ENCODE peak calls at places on chromosome 22, in seven cellular contexts. One of them, this sample, is unnamed.
A peak's percentile ranks its signal among the peaks of the same experiment; 100 is the strongest.

GRCh38 chr22:46791201-46791731 is 28.8 kb downstream of the TBC1D22A start:
- DNase-seq in breast epithelium: no peak
- DNase-seq in right lobe of liver: no peak
- DNase-seq in fibroblast of lung: peak; percentile 72
- DNase-seq in K562: peak; percentile 11
- DNase-seq in GM23248: peak; percentile 80
- DNase-seq in tibial artery: peak; percentile 69
- DNase-seq in this sample: peak; percentile 86

GRCh38 chr22:26893034-26893710 is 235.8 kb downstream of the MIAT start:
- DNase-seq in breast epithelium: no peak
- DNase-seq in tibial artery: no peak
- DNase-seq in GM23248: peak; percentile 45
- DNase-seq in K562: no peak
- DNase-seq in right lobe of liver: no peak
- DNase-seq in fibroblast of lung: peak; percentile 48
- DNase-seq in this sample: no peak

GRCh38 chr22:29269230-29269604 is 1.1 kb downstream of the EWSR1 start:
- DNase-seq in K562: no peak
- DNase-seq in tibial artery: peak; percentile 51
- DNase-seq in fibroblast of lung: no peak
- DNase-seq in GM23248: peak; percentile 46
- DNase-seq in right lobe of liver: no peak
- DNase-seq in breast epithelium: no peak
- DNase-seq in this sample: no peak

GRCh38 chr22:45998638-45999378 is 21.8 kb upstream of the WNT7B start:
- DNase-seq in right lobe of liver: no peak
- DNase-seq in tibial artery: no peak
- DNase-seq in fibroblast of lung: no peak
- DNase-seq in K562: no peak
- DNase-seq in GM23248: no peak
- DNase-seq in breast epithelium: no peak
- DNase-seq in this sample: no peak

GRCh38 chr22:46693634-46694422 is 44.2 kb downstream of the CERK start:
- DNase-seq in tibial artery: no peak
- DNase-seq in right lobe of liver: no peak
- DNase-seq in GM23248: no peak
- DNase-seq in K562: no peak
- DNase-seq in breast epithelium: no peak
- DNase-seq in fibroblast of lung: no peak
- DNase-seq in this sample: no peak

GRCh38 chr22:26194313-26194712 is 25.1 kb downstream of the SEZ6L start:
- DNase-seq in tibial artery: no peak
- DNase-seq in fibroblast of lung: no peak
- DNase-seq in right lobe of liver: no peak
- DNase-seq in breast epithelium: no peak
- DNase-seq in K562: no peak
- DNase-seq in GM23248: no peak
- DNase-seq in this sample: no peak

GRCh38 chr22:21657361-21658118 is 8.3 kb upstream of the PPIL2 start:
- DNase-seq in GM23248: peak; percentile 61
- DNase-seq in K562: peak; percentile 100
- DNase-seq in tibial artery: peak; percentile 78
- DNase-seq in breast epithelium: no peak
- DNase-seq in fibroblast of lung: peak; percentile 36
- DNase-seq in right lobe of liver: peak; percentile 83
- DNase-seq in this sample: peak; percentile 88

GRCh38 chr22:37229012-37229804 is 14.9 kb downstream of the RAC2 start:
- DNase-seq in breast epithelium: no peak
- DNase-seq in K562: peak; percentile 38
- DNase-seq in GM23248: peak; percentile 85
- DNase-seq in right lobe of liver: no peak
- DNase-seq in tibial artery: peak; percentile 54
- DNase-seq in fibroblast of lung: peak; percentile 86
- DNase-seq in this sample: peak; percentile 41

GRCh38 chr22:30420401-30421178 is 5.0 kb upstream of the MTFP1 start:
- DNase-seq in fibroblast of lung: peak; percentile 96
- DNase-seq in GM23248: peak; percentile 93
- DNase-seq in tibial artery: no peak
- DNase-seq in breast epithelium: no peak
- DNase-seq in right lobe of liver: no peak
- DNase-seq in K562: peak; percentile 59
- DNase-seq in this sample: no peak

GRCh38 chr22:45696227-45696626 is 24.6 kb downstream of the ATXN10 start:
- DNase-seq in K562: no peak
- DNase-seq in GM23248: no peak
- DNase-seq in tibial artery: no peak
- DNase-seq in fibroblast of lung: no peak
- DNase-seq in breast epithelium: no peak
- DNase-seq in right lobe of liver: no peak
- DNase-seq in this sample: no peak

GRCh38 chr22:50310949-50311444 is 3.6 kb upstream of the PLXNB2 start:
- DNase-seq in breast epithelium: no peak
- DNase-seq in fibroblast of lung: no peak
- DNase-seq in right lobe of liver: peak; percentile 21
- DNase-seq in K562: no peak
- DNase-seq in GM23248: no peak
- DNase-seq in tibial artery: peak; percentile 59
- DNase-seq in this sample: no peak

GRCh38 chr22:33476716-33477115 is 418.5 kb upstream of the SYN3 start:
- DNase-seq in breast epithelium: no peak
- DNase-seq in fibroblast of lung: peak; percentile 43
- DNase-seq in GM23248: peak; percentile 60
- DNase-seq in right lobe of liver: no peak
- DNase-seq in K562: no peak
- DNase-seq in tibial artery: no peak
- DNase-seq in this sample: no peak

GRCh38 chr22:16594026-16594425 is 1.4 kb upstream of the CCT8L2 start:
- DNase-seq in K562: no peak
- DNase-seq in fibroblast of lung: no peak
- DNase-seq in right lobe of liver: no peak
- DNase-seq in GM23248: no peak
- DNase-seq in tibial artery: no peak
- DNase-seq in breast epithelium: no peak
- DNase-seq in this sample: no peak

GRCh38 chr22:44182591-44183588 is 2.2 kb downstream of the PARVG start:
- DNase-seq in K562: no peak
- DNase-seq in breast epithelium: no peak
- DNase-seq in tibial artery: peak; percentile 75
- DNase-seq in right lobe of liver: peak; percentile 68
- DNase-seq in GM23248: no peak
- DNase-seq in fibroblast of lung: no peak
- DNase-seq in this sample: peak; percentile 66

GRCh38 chr22:33578752-33579151 is 341.5 kb downstream of the LARGE1 start:
- DNase-seq in tibial artery: no peak
- DNase-seq in K562: no peak
- DNase-seq in right lobe of liver: no peak
- DNase-seq in fibroblast of lung: no peak
- DNase-seq in GM23248: no peak
- DNase-seq in breast epithelium: no peak
- DNase-seq in this sample: no peak

GRCh38 chr22:30217698-30218565 is 28.6 kb downstream of the LIF start:
- DNase-seq in right lobe of liver: no peak
- DNase-seq in K562: no peak
- DNase-seq in fibroblast of lung: no peak
- DNase-seq in tibial artery: peak; percentile 82
- DNase-seq in GM23248: peak; percentile 59
- DNase-seq in breast epithelium: no peak
- DNase-seq in this sample: no peak

GRCh38 chr22:46695346-46696224 is 42.5 kb downstream of the CERK start:
- DNase-seq in K562: no peak
- DNase-seq in fibroblast of lung: no peak
- DNase-seq in GM23248: no peak
- DNase-seq in tibial artery: no peak
- DNase-seq in right lobe of liver: no peak
- DNase-seq in breast epithelium: no peak
- DNase-seq in this sample: no peak

GRCh38 chr22:22080270-22080669 is 97.7 kb upstream of the TOP3B start:
- DNase-seq in right lobe of liver: no peak
- DNase-seq in GM23248: no peak
- DNase-seq in breast epithelium: no peak
- DNase-seq in K562: no peak
- DNase-seq in fibroblast of lung: no peak
- DNase-seq in tibial artery: no peak
- DNase-seq in this sample: no peak

GRCh38 chr22:38316340-38317236 is 645 bp downstream of the CSNK1E start:
- DNase-seq in tibial artery: peak; percentile 90
- DNase-seq in K562: peak; percentile 51
- DNase-seq in right lobe of liver: peak; percentile 65
- DNase-seq in breast epithelium: peak; percentile 69
- DNase-seq in GM23248: peak; percentile 84
- DNase-seq in fibroblast of lung: peak; percentile 60
- DNase-seq in this sample: peak; percentile 60
- H3K4me1 ChIP-seq in tibial artery: peaks cover 60% of the 10 kb centered on the region
- H3K4me1 ChIP-seq in K562: peaks cover 23% of the 10 kb centered on the region
- H3K4me1 ChIP-seq in right lobe of liver: no peaks in the 10 kb centered on the region
- H3K4me1 ChIP-seq in breast epithelium: no peaks in the 10 kb centered on the region
- H3K4me1 ChIP-seq in GM23248: peaks cover 43% of the 10 kb centered on the region
- H3K4me1 ChIP-seq in fibroblast of lung: peaks cover 32% of the 10 kb centered on the region
- H3K4me1 ChIP-seq in this sample: peaks cover 57% of the 10 kb centered on the region

GRCh38 chr22:17597217-17597616 is 31.3 kb downstream of the ATP6V1E1 start:
- DNase-seq in right lobe of liver: no peak
- DNase-seq in tibial artery: no peak
- DNase-seq in GM23248: peak; percentile 32
- DNase-seq in K562: no peak
- DNase-seq in breast epithelium: no peak
- DNase-seq in fibroblast of lung: peak; percentile 22
- DNase-seq in this sample: no peak
- H3K36me3 ChIP-seq in right lobe of liver: peaks cover 16% of the 10 kb centered on the region
- H3K36me3 ChIP-seq in tibial artery: peaks cover 79% of the 10 kb centered on the region
- H3K36me3 ChIP-seq in GM23248: peaks cover 57% of the 10 kb centered on the region
- H3K36me3 ChIP-seq in K562: peaks cover 84% of the 10 kb centered on the region
- H3K36me3 ChIP-seq in breast epithelium: peaks cover 5% of the 10 kb centered on the region
- H3K36me3 ChIP-seq in fibroblast of lung: peaks cover 23% of the 10 kb centered on the region
- H3K36me3 ChIP-seq in this sample: peaks cover 82% of the 10 kb centered on the region

GRCh38 chr22:39174498-39175120 is 22.1 kb upstream of the CBX7 start:
- DNase-seq in fibroblast of lung: peak; percentile 83
- DNase-seq in GM23248: peak; percentile 79
- DNase-seq in right lobe of liver: peak; percentile 92
- DNase-seq in breast epithelium: peak; percentile 72
- DNase-seq in tibial artery: peak; percentile 79
- DNase-seq in K562: peak; percentile 18
- DNase-seq in this sample: peak; percentile 63
- H3K4me1 ChIP-seq in fibroblast of lung: peaks cover 39% of the 10 kb centered on the region
- H3K4me1 ChIP-seq in GM23248: peaks cover 48% of the 10 kb centered on the region
- H3K4me1 ChIP-seq in right lobe of liver: no peaks in the 10 kb centered on the region
- H3K4me1 ChIP-seq in breast epithelium: peaks cover 28% of the 10 kb centered on the region
- H3K4me1 ChIP-seq in tibial artery: peaks cover 46% of the 10 kb centered on the region
- H3K4me1 ChIP-seq in K562: peaks cover 15% of the 10 kb centered on the region
- H3K4me1 ChIP-seq in this sample: peaks cover 17% of the 10 kb centered on the region

GRCh38 chr22:19503367-19503766 is 20.8 kb downstream of the CLDN5 start:
- DNase-seq in fibroblast of lung: no peak
- DNase-seq in GM23248: no peak
- DNase-seq in tibial artery: peak; percentile 13
- DNase-seq in right lobe of liver: no peak
- DNase-seq in breast epithelium: no peak
- DNase-seq in K562: no peak
- DNase-seq in this sample: no peak
- H3K36me3 ChIP-seq in fibroblast of lung: peaks cover 3% of the 10 kb centered on the region
- H3K36me3 ChIP-seq in GM23248: no peaks in the 10 kb centered on the region
- H3K36me3 ChIP-seq in tibial artery: no peaks in the 10 kb centered on the region
- H3K36me3 ChIP-seq in right lobe of liver: no peaks in the 10 kb centered on the region
- H3K36me3 ChIP-seq in breast epithelium: no peaks in the 10 kb centered on the region
- H3K36me3 ChIP-seq in K562: peaks cover 99% of the 10 kb centered on the region
- H3K36me3 ChIP-seq in this sample: peaks cover 96% of the 10 kb centered on the region

GRCh38 chr22:49214976-49215375 is 612.7 kb downstream of the BRD1 start:
- DNase-seq in fibroblast of lung: no peak
- DNase-seq in breast epithelium: peak; percentile 27
- DNase-seq in K562: no peak
- DNase-seq in GM23248: no peak
- DNase-seq in tibial artery: peak; percentile 51
- DNase-seq in right lobe of liver: peak; percentile 17
- DNase-seq in this sample: no peak

GRCh38 chr22:49216579-49216978 is 611.1 kb downstream of the BRD1 start:
- DNase-seq in GM23248: no peak
- DNase-seq in fibroblast of lung: no peak
- DNase-seq in right lobe of liver: peak; percentile 13
- DNase-seq in breast epithelium: peak; percentile 37
- DNase-seq in tibial artery: peak; percentile 17
- DNase-seq in K562: no peak
- DNase-seq in this sample: no peak

GRCh38 chr22:49213731-49214352 is 613.8 kb downstream of the BRD1 start:
- DNase-seq in GM23248: no peak
- DNase-seq in breast epithelium: peak; percentile 22
- DNase-seq in right lobe of liver: peak; percentile 1
- DNase-seq in K562: no peak
- DNase-seq in fibroblast of lung: no peak
- DNase-seq in tibial artery: no peak
- DNase-seq in this sample: no peak

GRCh38 chr22:49218142-49218541 is 609.5 kb downstream of the BRD1 start:
- DNase-seq in fibroblast of lung: no peak
- DNase-seq in K562: no peak
- DNase-seq in tibial artery: no peak
- DNase-seq in GM23248: no peak
- DNase-seq in right lobe of liver: no peak
- DNase-seq in breast epithelium: peak; percentile 27
- DNase-seq in this sample: no peak

GRCh38 chr22:49215840-49216239 is 611.8 kb downstream of the BRD1 start:
- DNase-seq in right lobe of liver: no peak
- DNase-seq in breast epithelium: peak; percentile 19
- DNase-seq in GM23248: no peak
- DNase-seq in fibroblast of lung: no peak
- DNase-seq in tibial artery: peak; percentile 16
- DNase-seq in K562: no peak
- DNase-seq in this sample: no peak
- H3K4me1 ChIP-seq in right lobe of liver: no peaks in the 10 kb centered on the region
- H3K4me1 ChIP-seq in breast epithelium: no peaks in the 10 kb centered on the region
- H3K4me1 ChIP-seq in GM23248: no peaks in the 10 kb centered on the region
- H3K4me1 ChIP-seq in fibroblast of lung: no peaks in the 10 kb centered on the region
- H3K4me1 ChIP-seq in tibial artery: no peaks in the 10 kb centered on the region
- H3K4me1 ChIP-seq in K562: no peaks in the 10 kb centered on the region
- H3K4me1 ChIP-seq in this sample: no peaks in the 10 kb centered on the region

DNA sequence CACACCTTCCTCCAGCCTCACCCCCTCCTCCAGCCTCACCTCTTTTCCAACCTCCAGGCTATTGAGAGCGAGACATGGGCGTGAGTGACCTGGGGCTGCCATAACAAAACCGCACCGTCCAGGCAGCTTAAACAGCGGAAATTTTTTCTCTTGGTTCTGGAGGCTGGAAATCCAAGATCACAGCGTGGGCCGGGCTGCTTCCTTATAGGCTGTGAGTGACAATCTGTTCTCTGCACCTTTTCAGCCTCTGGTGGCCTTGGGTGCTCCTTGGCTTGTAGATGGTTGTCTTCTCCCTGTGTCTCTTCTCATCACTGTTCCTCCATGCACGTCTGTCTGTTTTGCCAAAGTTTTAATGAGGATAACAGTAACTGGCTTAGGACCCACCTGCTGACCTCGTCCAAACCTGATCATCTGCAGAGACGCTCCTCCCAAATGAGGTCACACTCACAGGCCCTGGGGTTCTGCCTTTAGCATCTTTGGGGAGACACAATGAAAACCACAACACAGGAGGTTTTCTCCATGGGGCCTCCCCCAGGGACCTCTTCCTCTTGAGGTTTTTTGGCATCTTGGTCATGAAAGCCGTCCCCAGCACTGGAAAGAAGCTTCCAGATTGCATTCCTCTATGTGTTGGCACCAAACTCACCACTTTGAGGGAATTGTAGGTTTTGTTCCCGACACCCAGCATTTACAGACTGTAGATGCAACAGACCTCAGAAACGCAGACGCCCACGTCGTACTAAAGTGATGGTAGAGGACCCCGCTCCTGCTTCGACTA is 878.1 kb downstream of the BRD1 start:
- DNase-seq in GM23248: no peak
- DNase-seq in tibial artery: peak; percentile 39
- DNase-seq in fibroblast of lung: no peak
- DNase-seq in K562: no peak
- DNase-seq in breast epithelium: no peak
- DNase-seq in right lobe of liver: no peak
- DNase-seq in this sample: no peak
- H3K36me3 ChIP-seq in GM23248: no peaks in the 10 kb centered on the region
- H3K36me3 ChIP-seq in tibial artery: no peaks in the 10 kb centered on the region
- H3K36me3 ChIP-seq in fibroblast of lung: no peaks in the 10 kb centered on the region
- H3K36me3 ChIP-seq in K562: no peaks in the 10 kb centered on the region
- H3K36me3 ChIP-seq in breast epithelium: no peaks in the 10 kb centered on the region
- H3K36me3 ChIP-seq in right lobe of liver: no peaks in the 10 kb centered on the region
- H3K36me3 ChIP-seq in this sample: no peaks in the 10 kb centered on the region